ENCODE peak calls at places on chromosomes 13 and 19, in nine cellular contexts. Q is uterus, C is epithelial cell of esophagus, N is astrocyte of the spinal cord, S is A549, V is cardiac fibroblast, T is kidney epithelial cell, D is cardiac muscle cell, E is hepatocyte. F is an unnamed sample.

GRCh38 chr13:24263652-24264051 is 45.7 kb upstream of the C1QTNF9 start:
- DNase-seq in Q (no peak), C (no peak), N (peak; percentile 39), S (no peak), V (peak; percentile 61), T (no peak), D (peak; percentile 71), E (no peak), F (no peak)

GRCh38 chr19:45186509-45187334 is 8.1 kb downstream of the BLOC1S3 start:
- DNase-seq in Q (no peak), C (no peak), N (peak; percentile 50), S (no peak), V (no peak), T (no peak), D (no peak), E (no peak), F (no peak)

GRCh38 chr13:79108914-79109643 is 297.0 kb downstream of the RBM26 start:
- DNase-seq in Q (no peak), C (peak; percentile 15), N (no peak), S (no peak), V (no peak), T (no peak), D (no peak), E (no peak), F (no peak)

GRCh38 chr13:98129059-98129741 is 13.7 kb upstream of the FARP1 start:
- DNase-seq in Q (no peak), C (peak; percentile 74), N (peak; percentile 12), S (no peak), V (peak; percentile 13), T (no peak), D (peak; percentile 15), E (no peak), F (no peak)

GRCh38 chr19:47573076-47574026 is at the start of gene ZNF541:
- DNase-seq in Q (peak; percentile 31), C (peak; percentile 38), N (peak; percentile 29), S (no peak), V (peak; percentile 71), T (no peak), D (peak; percentile 80), E (no peak), F (no peak)

GRCh38 chr13:99548448-99548847 is 47.2 kb downstream of the TM9SF2 start:
- DNase-seq in Q (no peak), C (no peak), N (no peak), S (no peak), V (no peak), T (no peak), D (no peak), E (no peak), F (no peak)

GRCh38 chr19:3642987-3643386 is 16.4 kb upstream of the CACTIN start:
- DNase-seq in Q (no peak), C (peak; percentile 22), N (no peak), S (no peak), V (no peak), T (no peak), D (no peak), E (no peak), F (no peak)

GRCh38 chr13:38496956-38497355 is 147.3 kb downstream of the UFM1 start:
- DNase-seq in Q (no peak), C (no peak), N (no peak), S (no peak), V (peak; percentile 1), T (no peak), D (peak; percentile 3), E (no peak), F (no peak)

GRCh38 chr13:100887729-100888151 is 213.1 kb upstream of the TMTC4 start:
- DNase-seq in Q (no peak), C (peak; percentile 25), N (peak; percentile 75), S (no peak), V (peak; percentile 15), T (peak; percentile 51), D (peak; percentile 13), E (peak; percentile 7), F (no peak)

GRCh38 chr19:45677351-45678230 is 9.6 kb downstream of the GIPR start:
- DNase-seq in Q (peak; percentile 47), C (peak; percentile 99), N (peak; percentile 57), S (peak; percentile 93), V (peak; percentile 92), T (peak; percentile 95), D (peak; percentile 93), E (peak; percentile 97), F (no peak)

GRCh38 chr19:41993612-41994483 is at the start of gene ATP1A3:
- DNase-seq in Q (no peak), C (peak; percentile 66), N (peak; percentile 11), S (peak; percentile 99), V (peak; percentile 43), T (no peak), D (peak; percentile 60), E (peak; percentile 52), F (no peak)

GRCh38 chr13:21549633-21550032 is 54.3 kb downstream of the MICU2 start:
- DNase-seq in Q (no peak), C (no peak), N (no peak), S (no peak), V (peak; percentile 3), T (no peak), D (peak; percentile 5), E (no peak), F (no peak)
- H3K4me3 ChIP-seq in Q (no peak overlapping the region), C (no peak overlapping the region), N (no peak overlapping the region), S (no peak overlapping the region), V (no peak overlapping the region), T (no peak overlapping the region), D (no peak overlapping the region), E (no peak overlapping the region), F (no peak overlapping the region)

GRCh38 chr13:109626386-109627171 is 159.8 kb downstream of the IRS2 start:
- DNase-seq in Q (no peak), C (no peak), N (no peak), S (no peak), V (no peak), T (no peak), D (no peak), E (no peak), F (no peak)

GRCh38 chr13:109616021-109616420 is 170.4 kb downstream of the IRS2 start:
- DNase-seq in Q (no peak), C (no peak), N (no peak), S (no peak), V (no peak), T (no peak), D (no peak), E (no peak), F (no peak)

GRCh38 chr13:109625156-109625555 is 161.2 kb downstream of the IRS2 start:
- DNase-seq in Q (no peak), C (no peak), N (no peak), S (no peak), V (no peak), T (no peak), D (no peak), E (no peak), F (no peak)

GRCh38 chr13:109627649-109628048 is 158.7 kb downstream of the IRS2 start:
- DNase-seq in Q (no peak), C (no peak), N (no peak), S (no peak), V (no peak), T (no peak), D (no peak), E (no peak), F (no peak)

GRCh38 chr13:109622006-109622405 is 164.4 kb downstream of the IRS2 start:
- DNase-seq in Q (no peak), C (no peak), N (no peak), S (no peak), V (no peak), T (no peak), D (no peak), E (no peak), F (no peak)
- TF ChIP-seq CTCF in Q (no peak), C (no peak), N (no peak), S (no peak), V (no peak), T (no peak), D (no peak), E (no peak), F (no peak)

GRCh38 chr13:21913010-21913409 is 242.1 kb downstream of the FGF9 start:
- DNase-seq in Q (no peak), C (no peak), N (no peak), S (no peak), V (no peak), T (no peak), D (no peak), E (no peak), F (no peak)

GRCh38 chr13:21909331-21909730 is 238.5 kb downstream of the FGF9 start:
- DNase-seq in Q (no peak), C (peak; percentile 61), N (no peak), S (no peak), V (no peak), T (no peak), D (no peak), E (no peak), F (no peak)

GRCh38 chr13:21917046-21918010 is 246.5 kb downstream of the FGF9 start:
- DNase-seq in Q (no peak), C (no peak), N (no peak), S (no peak), V (no peak), T (no peak), D (no peak), E (no peak), F (no peak)

GRCh38 chr13:21911916-21912315 is 241.0 kb downstream of the FGF9 start:
- DNase-seq in Q (no peak), C (no peak), N (no peak), S (no peak), V (no peak), T (no peak), D (no peak), E (no peak), F (no peak)
- H3K4me3 ChIP-seq in Q (no peak overlapping the region), C (no peak overlapping the region), N (no peak overlapping the region), S (no peak overlapping the region), V (no peak overlapping the region), T (no peak overlapping the region), D (no peak overlapping the region), E (no peak overlapping the region), F (no peak overlapping the region)

GRCh38 chr13:50189450-50189849 is 174.2 kb downstream of the KCNRG start:
- DNase-seq in Q (no peak), C (no peak), N (no peak), S (no peak), V (no peak), T (no peak), D (no peak), E (no peak), F (no peak)
- TF ChIP-seq CTCF in Q (no peak), C (no peak), N (no peak), S (no peak), V (no peak), T (no peak), D (no peak), E (no peak), F (peak; percentile 10)

F was measured in HFF-Myc.